ENCODE peak calls at places on chromosomes 1 and 21, in four cellular contexts. Q, A, R and B are unnamed samples.

GRCh38 chr1:119000371-119001180 is 12.4 kb upstream of the TBX15 start:
- DNase-seq in Q (peak), A (no peak), R (no peak), B (no peak)

GRCh38 chr1:157147906-157148717 is 9.9 kb upstream of the ETV3 start:
- DNase-seq in R (peak), A (no peak), Q (no peak), B (no peak)

GRCh38 chr1:39699419-39699818 is 8.2 kb upstream of the HPCAL4 start:
- DNase-seq in R (no peak), Q (no peak), A (no peak), B (no peak)

GRCh38 chr1:183810172-183810571 is 5.3 kb downstream of the RGL1 start:
- DNase-seq in A (no peak), Q (no peak), R (no peak), B (no peak)

GRCh38 chr1:8844421-8845063 is 27.1 kb upstream of the RERE start:
- DNase-seq in R (no peak), A (no peak), Q (no peak), B (no peak)

GRCh38 chr1:232127190-232127589 is 500.6 kb downstream of the DISC1 start:
- DNase-seq in R (peak), Q (no peak), A (no peak), B (no peak)

GRCh38 chr1:29033829-29034466 is 89.8 kb downstream of the TMEM200B start:
- DNase-seq in R (peak), Q (no peak), A (no peak), B (no peak)

GRCh38 chr21:38082936-38083335 is 166.7 kb upstream of the KCNJ6 start:
- DNase-seq in Q (no peak), A (no peak), R (no peak), B (peak)

DNA sequence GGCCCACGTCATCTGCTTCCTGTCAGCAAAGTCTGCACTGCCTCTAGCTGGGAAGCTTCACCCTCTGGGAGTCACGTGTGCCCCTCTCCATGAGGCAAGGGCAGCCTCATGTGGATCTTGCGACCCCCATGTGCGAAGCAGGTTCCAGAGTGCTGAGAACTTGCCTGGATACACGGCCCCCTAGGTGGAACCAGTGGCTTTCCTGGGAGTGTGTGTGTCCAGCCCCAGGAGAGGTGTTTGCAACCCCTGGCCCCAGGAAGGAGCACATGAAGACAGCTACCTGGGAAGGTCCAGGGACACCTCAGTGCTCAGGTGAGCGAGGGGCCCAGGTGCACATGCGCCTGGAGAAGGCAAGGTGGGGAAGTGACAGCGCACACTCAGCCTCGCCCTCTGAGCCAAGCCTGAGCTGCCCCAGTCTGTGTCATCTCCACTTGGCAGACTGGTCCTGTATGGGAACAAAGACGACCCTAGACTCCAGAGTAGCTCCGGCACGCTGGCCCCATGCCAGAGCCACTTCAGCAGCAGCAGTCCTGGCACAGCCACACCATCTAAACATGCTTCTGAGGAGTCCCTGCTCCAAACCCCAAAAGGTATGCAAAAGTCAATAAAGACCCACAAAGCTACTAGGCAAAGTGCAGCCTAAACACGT is 8.9 kb downstream of the LSS start:
- DNase-seq in Q (peak), A (no peak), R (no peak), B (no peak)
- H3K27ac ChIP-seq in Q (no peak), A (no peak), R (no peak), B (no peak)

GRCh38 chr1:22031214-22031962 is 21.1 kb upstream of the CDC42 start:
- DNase-seq in A (no peak), R (no peak), Q (no peak), B (no peak)
- H3K27ac ChIP-seq in A (no peak), R (no peak), Q (peak), B (peak)

GRCh38 chr1:75725861-75726361 is 1.4 kb downstream of the ACADM start:
- DNase-seq in R (no peak), Q (no peak), A (no peak), B (no peak)
- H3K27ac ChIP-seq in R (no peak), Q (no peak), A (peak), B (peak)

GRCh38 chr1:115655307-115655664 is 13.5 kb downstream of the VANGL1 start:
- DNase-seq in A (no peak), R (no peak), Q (no peak), B (no peak)

GRCh38 chr1:115658646-115659045 is 16.9 kb downstream of the VANGL1 start:
- DNase-seq in A (no peak), Q (no peak), R (no peak), B (no peak)

GRCh38 chr1:115655916-115656315 is 14.1 kb downstream of the VANGL1 start:
- DNase-seq in Q (no peak), A (no peak), R (no peak), B (no peak)

GRCh38 chr1:115656461-115657077 is 14.8 kb downstream of the VANGL1 start:
- DNase-seq in R (no peak), Q (no peak), A (no peak), B (no peak)

GRCh38 chr1:115660151-115660550 is 18.4 kb downstream of the VANGL1 start:
- DNase-seq in R (no peak), A (no peak), Q (no peak), B (no peak)
- H3K27ac ChIP-seq in R (no peak), A (no peak), Q (no peak), B (no peak)

GRCh38 chr1:207999274-207999915 is 88.5 kb upstream of the CD34 start:
- DNase-seq in A (no peak), R (no peak), Q (no peak), B (no peak)
- H3K27ac ChIP-seq in A (no peak), R (no peak), Q (no peak), B (no peak)

DNA sequence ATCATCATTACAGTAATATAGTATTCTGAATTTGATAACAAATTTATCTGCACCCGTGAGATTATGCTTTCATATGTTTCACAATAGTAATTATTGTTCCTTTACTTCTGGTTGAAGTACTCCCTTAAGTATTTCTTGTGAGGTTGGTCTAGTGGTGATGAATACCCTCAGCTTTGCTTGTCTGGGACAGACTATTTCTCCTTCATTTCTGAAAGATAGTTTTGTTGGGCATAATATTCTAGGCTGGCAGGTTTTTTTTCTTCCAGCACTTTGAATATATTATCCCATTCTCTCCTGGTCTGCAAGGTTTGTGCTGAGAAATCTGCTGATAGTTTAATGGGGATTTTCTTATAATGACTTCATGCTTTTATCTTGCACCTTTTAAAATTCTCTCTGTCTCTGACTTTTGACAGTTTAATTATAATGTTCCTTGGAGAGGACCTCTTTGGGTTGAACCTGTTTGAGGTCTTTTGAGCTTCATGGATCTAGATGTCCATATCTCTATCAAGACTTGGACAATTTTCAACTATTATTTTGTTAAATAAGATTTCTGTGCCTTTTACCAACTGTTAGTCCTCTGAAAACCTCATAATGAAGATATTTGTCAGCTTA is 371.5 kb upstream of the VAMP3 start:
- DNase-seq in A (no peak), R (no peak), Q (no peak), B (no peak)
- H3K27ac ChIP-seq in A (no peak), R (no peak), Q (no peak), B (no peak)